ENCODE peak calls at places on chromosome 11, in four cellular contexts. B is SK-N-SH, T is GM12878, H is K562. P is an unnamed sample.
A peak's percentile ranks its signal among the peaks of the same experiment; 100 is the strongest.

GRCh38 chr11:10394229-10395100 is 60.6 kb upstream of the AMPD3 start:
- DNase-seq in H (no peak), T (no peak), B (peak; percentile 72), P (no peak)

GRCh38 chr11:75583710-75584658 is 21.9 kb downstream of the SERPINH1 start:
- DNase-seq in H (peak; percentile 46), T (no peak), B (peak; percentile 87), P (peak; percentile 75)

GRCh38 chr11:62104816-62105610 is 18.8 kb upstream of the INCENP start:
- DNase-seq in T (no peak), H (peak; percentile 94), B (no peak), P (no peak)

GRCh38 chr11:17921620-17922473 is 91.0 kb downstream of the SERGEF start:
- DNase-seq in H (peak; percentile 25), B (no peak), T (no peak), P (no peak)

GRCh38 chr11:76682681-76683080 is 12.1 kb upstream of the LRRC32 start:
- DNase-seq in B (no peak), T (no peak), H (no peak), P (no peak)

GRCh38 chr11:110123003-110123402 is 29.8 kb downstream of the ZC3H12C start:
- DNase-seq in T (no peak), H (peak; percentile 16), B (no peak), P (no peak)

GRCh38 chr11:111796696-111797095 is 30.5 kb upstream of the PPP2R1B start:
- DNase-seq in B (no peak), H (no peak), T (no peak), P (no peak)

GRCh38 chr11:66081505-66081904 is 11.4 kb downstream of the PACS1 start:
- DNase-seq in T (no peak), B (no peak), H (peak; percentile 51), P (no peak)

GRCh38 chr11:72336163-72336562 is 92.2 kb upstream of the PHOX2A start:
- DNase-seq in H (peak; percentile 78), T (no peak), B (no peak), P (no peak)

GRCh38 chr11:44755553-44756505 is 29.1 kb downstream of the TSPAN18 start:
- DNase-seq in T (no peak), H (no peak), B (peak; percentile 42), P (no peak)

GRCh38 chr11:88689548-88690240 is 352.2 kb upstream of the CTSC start:
- DNase-seq in T (no peak), B (no peak), H (no peak), P (no peak)

GRCh38 chr11:1163321-1163910 is 5.7 kb downstream of the MUC5AC start:
- DNase-seq in B (peak; percentile 28), H (no peak), T (no peak), P (no peak)

GRCh38 chr11:126011220-126011619 is 51.4 kb downstream of the CDON start:
- DNase-seq in H (peak; percentile 33), B (peak; percentile 38), T (no peak), P (no peak)

GRCh38 chr11:73268671-73269271 is 3.4 kb upstream of the P2RY6 start:
- DNase-seq in T (no peak), B (no peak), H (no peak), P (no peak)

GRCh38 chr11:115637842-115638241 is 133.6 kb upstream of the CADM1 start:
- DNase-seq in H (no peak), B (no peak), T (no peak), P (no peak)

GRCh38 chr11:132072044-132072879 is 701.8 kb downstream of the NTM start:
- DNase-seq in H (no peak), T (no peak), B (no peak), P (no peak)

GRCh38 chr11:27555264-27555663 is 48.7 kb upstream of the LIN7C start:
- DNase-seq in T (no peak), H (no peak), B (no peak), P (no peak)

GRCh38 chr11:2542406-2542805 is 97.6 kb downstream of the KCNQ1 start:
- DNase-seq in B (no peak), T (no peak), H (no peak), P (no peak)

GRCh38 chr11:44760917-44761545 is 34.3 kb downstream of the TSPAN18 start:
- DNase-seq in T (no peak), H (peak; percentile 75), B (peak; percentile 54), P (peak; percentile 66)

GRCh38 chr11:94593030-94593429 is 25.9 kb downstream of the PIWIL4 start:
- DNase-seq in B (no peak), T (no peak), H (no peak), P (no peak)

GRCh38 chr11:2139118-2139490 is at the start of gene IGF2:
- DNase-seq in B (peak; percentile 84), H (no peak), T (no peak), P (peak; percentile 50)

GRCh38 chr11:35549787-35550186 is 24.4 kb upstream of the PAMR1 start:
- DNase-seq in B (no peak), H (no peak), T (no peak), P (no peak)

GRCh38 chr11:28836285-28837081 is 728.3 kb downstream of the METTL15 start:
- DNase-seq in H (no peak), T (no peak), B (no peak), P (no peak)

GRCh38 chr11:28834877-28835276 is 726.7 kb downstream of the METTL15 start:
- DNase-seq in H (no peak), B (no peak), T (no peak), P (no peak)

GRCh38 chr11:28835790-28836189 is 727.6 kb downstream of the METTL15 start:
- DNase-seq in T (no peak), B (no peak), H (no peak), P (no peak)

GRCh38 chr11:28833670-28834069 is 725.5 kb downstream of the METTL15 start:
- DNase-seq in B (no peak), T (no peak), H (no peak), P (no peak)

DNA sequence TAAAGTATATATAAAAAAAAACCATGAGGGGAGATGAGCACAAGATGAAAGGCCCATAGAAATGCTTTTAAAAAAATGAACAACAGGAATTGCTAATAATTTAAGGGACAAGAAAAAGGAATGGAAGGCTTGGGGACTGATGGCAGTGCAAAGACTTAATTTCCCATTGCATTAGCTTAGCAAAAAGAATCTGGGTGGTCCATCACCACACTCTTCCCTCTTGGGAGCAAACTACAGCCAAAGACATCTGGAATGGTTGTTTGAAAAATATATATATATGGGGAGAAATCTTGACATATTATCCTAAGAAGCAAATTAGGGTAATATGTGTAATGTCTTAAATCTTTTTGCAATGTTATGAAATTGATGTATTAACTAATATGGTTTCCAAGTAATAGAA is 727.1 kb downstream of the METTL15 start:
- DNase-seq in B (no peak), T (no peak), H (no peak), P (no peak)
- TF ChIP-seq USF1 in B (no peak), T (no peak), H (no peak), P (no peak)

GRCh38 chr11:92626624-92627023 is 342.8 kb upstream of the MTNR1B start:
- DNase-seq in H (no peak), B (no peak), T (no peak), P (no peak)

GRCh38 chr11:92623055-92623454 is 346.4 kb upstream of the MTNR1B start:
- DNase-seq in H (no peak), B (no peak), T (no peak), P (no peak)

GRCh38 chr11:92628401-92629292 is 340.8 kb upstream of the MTNR1B start:
- DNase-seq in H (no peak), B (no peak), T (no peak), P (no peak)

GRCh38 chr11:92632510-92632909 is 336.9 kb upstream of the MTNR1B start:
- DNase-seq in T (no peak), B (no peak), H (no peak), P (peak; percentile 15)

DNA sequence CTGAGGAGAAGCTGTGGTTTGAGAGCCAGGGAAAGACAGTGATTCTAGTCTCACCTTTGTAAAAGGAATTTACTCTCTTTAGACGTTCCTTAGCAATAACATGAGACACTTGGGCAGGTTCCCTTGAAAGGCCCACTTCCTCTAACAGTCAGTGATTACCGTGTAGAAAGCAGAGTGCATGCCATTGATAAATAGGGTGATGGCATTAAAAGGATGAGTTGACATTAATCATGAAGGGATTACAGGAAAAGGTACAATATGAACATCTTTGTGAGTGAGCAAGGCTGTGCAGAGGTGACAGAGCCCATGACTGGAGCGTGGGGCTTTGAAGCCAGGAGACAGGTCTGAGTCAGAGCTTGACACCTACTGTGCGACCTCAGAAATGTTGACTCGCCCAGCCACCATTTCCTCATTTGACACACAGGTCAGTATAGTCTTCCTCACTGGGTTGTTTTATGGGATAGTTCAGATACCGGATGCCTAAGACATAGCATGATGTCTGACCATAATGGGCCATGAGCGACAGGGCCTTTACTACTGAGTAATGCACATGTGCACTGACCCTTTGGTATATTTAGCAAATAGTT is 341.7 kb upstream of the MTNR1B start:
- DNase-seq in H (no peak), T (no peak), B (no peak), P (no peak)
- TF ChIP-seq USF1 in H (no peak), T (no peak), B (no peak), P (no peak)

GRCh38 chr11:46529086-46529905 is 64.5 kb downstream of the AMBRA1 start:
- DNase-seq in T (no peak), B (peak; percentile 83), H (peak; percentile 81), P (peak; percentile 88)
- TF ChIP-seq USF1 in T (no peak), B (no peak), H (no peak), P (no peak)

GRCh38 chr11:134312223-134312622 is 19.6 kb upstream of the GLB1L2 start:
- DNase-seq in H (no peak), B (no peak), T (no peak), P (no peak)
- TF ChIP-seq USF1 in H (no peak), B (no peak), T (no peak), P (no peak)

P was measured in WTC11.